ENCODE peak calls at places on chromosomes 13 and 19, in four cellular contexts. E is T1000; L is central memory CD8-positive, alpha-beta T cell; S is bronchial epithelial cell. H is an unnamed sample.

GRCh38 chr13:33537691-33538090 is 252.1 kb upstream of the STARD13 start:
- DNase-seq in S (no peak), L (no peak), E (no peak), H (no peak)

GRCh38 chr13:78623132-78623531 is 19.8 kb upstream of the POU4F1 start:
- DNase-seq in E (no peak), S (no peak), L (no peak), H (no peak)

GRCh38 chr13:81671103-81671502 is 1330.2 kb upstream of the SPRY2 start:
- DNase-seq in E (no peak), L (no peak), S (no peak), H (no peak)

GRCh38 chr19:17755977-17756670 is 4.8 kb downstream of the FCHO1 start:
- DNase-seq in E (no peak), L (no peak), S (no peak), H (peak; percentile 20)

GRCh38 chr13:38685974-38686571 is 804 bp upstream of the FREM2 start:
- DNase-seq in L (no peak), E (no peak), S (peak; percentile 50), H (peak; percentile 70)

GRCh38 chr19:48724796-48725753 is 5.5 kb upstream of the MAMSTR start:
- DNase-seq in S (peak; percentile 91), E (peak; percentile 79), L (no peak), H (peak; percentile 70)

GRCh38 chr13:80979035-80979641 is 638.2 kb upstream of the SPRY2 start:
- DNase-seq in L (no peak), E (no peak), S (peak; percentile 72), H (peak; percentile 74)

GRCh38 chr19:3723883-3724282 is 15.7 kb downstream of the TJP3 start:
- DNase-seq in E (no peak), L (no peak), S (no peak), H (no peak)

GRCh38 chr13:110353339-110353977 is 46.4 kb downstream of the COL4A2 start:
- DNase-seq in S (no peak), L (no peak), E (no peak), H (no peak)

GRCh38 chr19:46718157-46718933 is 1.4 kb upstream of the PRKD2 start:
- DNase-seq in E (no peak), L (peak; percentile 51), S (peak; percentile 41), H (peak; percentile 26)

GRCh38 chr19:57434386-57435061 is 601 bp upstream of the ZNF749 start:
- DNase-seq in L (no peak), S (peak; percentile 28), E (no peak), H (no peak)

GRCh38 chr13:105410602-105411001 is 1124.9 kb downstream of the EFNB2 start:
- DNase-seq in E (no peak), S (peak; percentile 8), L (no peak), H (no peak)

GRCh38 chr13:23870356-23871146 is 18.6 kb downstream of the MIPEP start:
- DNase-seq in S (no peak), E (no peak), L (no peak), H (no peak)

GRCh38 chr19:46508206-46508605 is 12.5 kb upstream of the PNMA8B start:
- DNase-seq in L (no peak), S (no peak), E (no peak), H (no peak)

GRCh38 chr13:94112227-94112626 is 367.3 kb downstream of the DCT start:
- DNase-seq in L (no peak), E (peak; percentile 0), S (peak; percentile 47), H (peak; percentile 95)

GRCh38 chr13:66069570-66069969 is 1160.6 kb downstream of the PCDH9 start:
- DNase-seq in L (no peak), E (no peak), S (no peak), H (peak; percentile 29)

GRCh38 chr19:54739587-54740497 is 1.5 kb downstream of the KIR2DL3 start:
- DNase-seq in E (no peak), S (no peak), L (no peak), H (no peak)

GRCh38 chr19:4108767-4109625 is 14.9 kb downstream of the MAP2K2 start:
- DNase-seq in E (no peak), S (no peak), L (peak; percentile 89), H (no peak)

H was measured in renal cortical epithelial cell.